ENCODE peak calls at places on chromosome 10, in eight cellular contexts. L is SJSA1; S is osteoblast; I is esophagus squamous epithelium; N is CD8-positive, alpha-beta memory T cell; V is effector memory CD4-positive, alpha-beta T cell; O is A549; U is heart right ventricle. T is an unnamed sample. For H3K9me3, the result is how much of the 10 kb centered on the place peaks cover.

GRCh38 chr10:84244651-84245270 is at the start of gene RGR:
- DNase-seq in S (no peak), U (peak), V (no peak), L (no peak), I (no peak), O (no peak), N (no peak), T (no peak)

GRCh38 chr10:26858707-26859034 is 2.1 kb downstream of the ABI1 start:
- DNase-seq in I (no peak), O (no peak), S (no peak), U (no peak), V (no peak), N (no peak), L (no peak), T (no peak)

GRCh38 chr10:1548596-1548995 is 188.7 kb downstream of the ADARB2 start:
- DNase-seq in O (no peak), I (no peak), S (peak), U (no peak), V (no peak), L (no peak), N (no peak), T (no peak)

GRCh38 chr10:130741901-130742625 is 569.5 kb downstream of the TCERG1L start:
- DNase-seq in U (no peak), O (no peak), V (no peak), I (no peak), L (no peak), S (no peak), N (no peak), T (no peak)

GRCh38 chr10:72276013-72276387 is 2.3 kb downstream of the DDIT4 start:
- DNase-seq in U (no peak), V (peak), S (no peak), I (no peak), O (peak), N (no peak), L (no peak), T (peak)

GRCh38 chr10:94235470-94235869 is 127.3 kb downstream of the NOC3L start:
- DNase-seq in S (no peak), U (no peak), V (no peak), L (no peak), I (no peak), O (no peak), N (no peak), T (no peak)

GRCh38 chr10:78461333-78461732 is 427.7 kb downstream of the RPS24 start:
- DNase-seq in V (no peak), S (no peak), N (no peak), L (no peak), U (no peak), I (no peak), O (no peak), T (no peak)

GRCh38 chr10:73096041-73096451 is 620 bp downstream of the P4HA1 start:
- DNase-seq in I (peak), L (peak), U (peak), V (peak), S (peak), O (peak), N (peak), T (peak)

GRCh38 chr10:43978936-43979335 is 330.3 kb upstream of the ZNF32 start:
- DNase-seq in V (no peak), I (no peak), L (no peak), N (no peak), U (no peak), O (no peak), S (no peak), T (no peak)

GRCh38 chr10:44591911-44592310 is 207.0 kb upstream of the CXCL12 start:
- DNase-seq in I (no peak), L (no peak), S (peak), O (no peak), U (no peak), N (no peak), V (no peak), T (no peak)

GRCh38 chr10:71643904-71644303 is 75.7 kb downstream of the C10orf105 start:
- DNase-seq in L (no peak), S (no peak), V (no peak), U (no peak), N (no peak), O (no peak), I (no peak), T (no peak)

GRCh38 chr10:35448687-35449662 is 112.7 kb downstream of the CCNY start:
- DNase-seq in N (no peak), V (no peak), I (no peak), S (no peak), U (peak), L (no peak), O (no peak), T (peak)

GRCh38 chr10:123996302-123996701 is 97.1 kb downstream of the CHST15 start:
- DNase-seq in I (no peak), L (no peak), N (no peak), V (no peak), U (no peak), S (no peak), O (no peak), T (peak)

GRCh38 chr10:123269675-123270074 is 115.5 kb downstream of the BUB3 start:
- DNase-seq in O (no peak), L (no peak), I (no peak), V (no peak), U (no peak), N (no peak), S (no peak), T (no peak)

GRCh38 chr10:84204610-84205009 is 10.3 kb downstream of the CDHR1 start:
- DNase-seq in O (no peak), N (no peak), L (no peak), I (no peak), V (no peak), U (no peak), S (no peak), T (no peak)

DNA sequence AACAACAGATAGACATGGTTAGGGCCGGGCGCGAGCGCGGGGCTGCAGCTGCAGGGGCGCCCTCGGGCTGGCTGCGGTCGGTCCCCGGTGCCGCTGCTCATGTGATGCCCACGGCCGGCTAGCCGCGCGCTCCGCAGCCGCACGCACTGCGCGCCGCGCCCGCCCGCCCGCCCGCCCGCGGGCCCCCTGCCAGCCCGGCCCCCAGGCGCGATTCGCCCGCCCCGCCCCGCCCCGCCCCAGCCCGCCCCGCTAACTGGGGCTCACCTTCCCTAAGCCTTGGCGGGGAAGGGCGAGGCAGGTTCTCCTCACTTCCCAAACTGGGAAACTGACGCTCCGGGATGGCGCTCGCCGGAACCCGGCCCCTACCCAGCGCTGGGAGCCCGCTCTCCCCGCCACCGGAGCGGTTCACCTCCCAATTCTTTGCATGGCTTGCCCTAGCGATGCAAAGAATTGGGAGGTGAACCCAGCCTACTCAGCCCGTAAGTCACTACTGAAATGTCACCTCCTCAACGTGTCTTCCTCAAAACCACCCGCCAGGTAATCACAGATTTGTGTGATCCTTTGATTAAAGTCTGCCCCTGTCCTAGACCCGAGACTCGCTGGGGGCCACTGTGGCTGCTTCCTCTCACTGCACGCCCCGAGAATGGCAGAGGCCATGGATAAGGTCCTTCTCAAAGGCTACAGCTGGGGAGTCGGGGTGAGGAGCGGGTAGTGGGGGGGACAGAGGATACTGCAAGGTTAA is 162.1 kb downstream of the SH3PXD2A start:
- DNase-seq in I (no peak), O (no peak), V (peak), L (no peak), N (peak), U (no peak), S (peak), T (no peak)
- H3K4me3 ChIP-seq in I (peak), O (peak), V (peak), L (peak), N (peak), U (peak), S (peak), T (peak)

GRCh38 chr10:81733547-81733946 is 141.4 kb upstream of the NRG3 start:
- DNase-seq in V (no peak), I (no peak), O (no peak), N (no peak), S (no peak), U (no peak), L (no peak), T (no peak)
- H3K9me3 ChIP-seq in V (under half), I (under half), O (under half), N (under half), S (under half), U (under half), L (under half), T (under half)

GRCh38 chr10:133231244-133231945 is 1.4 kb downstream of the UTF1 start:
- DNase-seq in O (no peak), L (no peak), U (no peak), N (no peak), I (no peak), S (no peak), V (no peak), T (no peak)
- H3K4me3 ChIP-seq in O (no peak), L (no peak), U (no peak), N (no peak), I (peak), S (no peak), V (no peak), T (no peak)

GRCh38 chr10:23367896-23368685 is 23.5 kb upstream of the C10orf67 start:
- DNase-seq in N (no peak), L (no peak), U (no peak), S (no peak), O (no peak), I (no peak), V (no peak), T (no peak)
- H3K9me3 ChIP-seq in N (under half), L (under half), U (under half), S (under half), O (under half), I (under half), V (under half), T (under half)

GRCh38 chr10:129035052-129035805 is 431.8 kb upstream of the MGMT start:
- DNase-seq in O (no peak), I (no peak), V (no peak), L (no peak), S (no peak), U (no peak), N (peak), T (no peak)
- H3K4me3 ChIP-seq in O (no peak), I (peak), V (peak), L (no peak), S (no peak), U (no peak), N (peak), T (no peak)

GRCh38 chr10:37225163-37225562 is 99.8 kb downstream of the ANKRD30A start:
- DNase-seq in U (no peak), I (no peak), L (no peak), S (no peak), O (peak), N (no peak), V (no peak), T (no peak)

GRCh38 chr10:37222046-37222445 is 96.6 kb downstream of the ANKRD30A start:
- DNase-seq in S (no peak), I (no peak), U (no peak), V (no peak), O (no peak), L (no peak), N (no peak), T (no peak)

DNA sequence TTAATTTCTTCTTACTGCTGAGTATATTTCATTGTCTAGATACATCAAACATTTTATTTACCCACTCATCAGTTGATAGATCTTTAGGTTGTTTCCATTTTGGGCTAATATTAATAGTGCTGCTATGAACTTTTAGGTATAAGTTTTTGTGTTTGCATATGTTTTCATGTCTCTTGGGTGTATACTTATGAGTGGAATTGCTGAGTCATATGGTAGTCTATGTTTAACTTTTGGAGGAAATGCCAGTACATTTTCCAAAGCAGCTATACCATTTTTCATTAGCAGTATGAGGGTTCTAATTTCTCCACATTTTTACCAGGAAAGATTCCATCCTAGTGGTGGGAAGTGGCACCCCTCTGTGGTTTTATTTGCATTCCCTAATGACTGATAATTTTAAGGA is 101.1 kb downstream of the ANKRD30A start:
- DNase-seq in N (no peak), V (no peak), I (no peak), S (no peak), O (peak), L (no peak), U (no peak), T (no peak)
- H3K9me3 ChIP-seq in N (under half), V (under half), I (under half), S (under half), O (under half), L (under half), U (under half), T (under half)

GRCh38 chr10:61995093-61995492 is 93.6 kb downstream of the ARID5B start:
- DNase-seq in V (no peak), O (no peak), N (no peak), I (no peak), U (no peak), S (no peak), L (no peak), T (no peak)

GRCh38 chr10:61994404-61995031 is 93.0 kb downstream of the ARID5B start:
- DNase-seq in V (no peak), O (no peak), S (no peak), L (no peak), I (no peak), U (no peak), N (no peak), T (no peak)

GRCh38 chr10:61992059-61992460 is 90.6 kb downstream of the ARID5B start:
- DNase-seq in S (peak), L (no peak), U (no peak), I (no peak), O (no peak), N (no peak), V (no peak), T (peak)

GRCh38 chr10:61993676-61994401 is 92.3 kb downstream of the ARID5B start:
- DNase-seq in S (no peak), L (no peak), U (no peak), O (no peak), V (no peak), N (no peak), I (no peak), T (no peak)

DNA sequence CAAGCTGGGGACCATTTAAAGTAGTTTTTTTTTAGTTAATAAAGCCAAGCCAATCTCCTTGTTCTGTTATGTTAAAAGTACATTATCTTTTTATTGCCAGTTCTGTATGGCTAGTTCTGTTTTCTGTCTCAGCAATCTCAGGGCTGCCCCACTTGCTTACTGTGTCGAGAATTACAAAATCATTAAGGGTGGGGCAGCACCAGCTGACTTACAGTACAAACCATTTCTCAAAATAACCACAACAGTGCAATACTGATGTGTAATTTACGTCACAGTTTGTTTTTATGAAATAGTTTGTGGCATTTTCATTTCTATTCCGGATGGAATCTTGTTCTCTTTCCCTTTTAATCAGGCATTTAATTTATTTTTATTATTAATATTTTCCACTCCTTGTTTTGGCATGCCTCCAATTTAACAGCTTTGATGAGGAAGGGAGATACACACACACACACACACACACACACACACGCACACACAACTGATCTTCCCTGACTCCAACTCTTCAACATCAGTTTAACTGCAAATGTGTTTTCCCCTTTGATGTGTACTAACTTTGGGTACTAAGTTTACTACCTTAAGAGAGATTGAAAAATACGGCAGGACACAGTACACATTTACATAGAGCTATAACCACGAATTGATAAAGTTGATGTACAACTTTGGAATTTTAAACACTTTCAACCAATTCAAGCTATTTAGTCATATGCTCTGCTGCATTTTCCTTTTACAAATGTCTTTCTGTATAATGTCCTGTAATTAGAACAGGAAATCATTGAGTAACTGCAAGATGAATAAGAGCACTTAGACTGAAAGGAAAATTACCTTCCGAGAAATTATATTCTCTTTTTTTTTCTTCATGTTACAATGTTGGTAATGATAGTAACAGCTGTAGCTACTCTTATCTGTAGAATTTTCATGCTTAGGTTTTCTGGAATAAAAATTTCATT is 91.5 kb downstream of the ARID5B start:
- DNase-seq in S (peak), O (peak), I (no peak), L (peak), U (no peak), V (peak), N (peak), T (peak)
- H3K4me3 ChIP-seq in S (peak), O (no peak), I (peak), L (no peak), U (peak), V (peak), N (peak), T (no peak)

GRCh38 chr10:47358457-47358856 is 10.3 kb downstream of the RBP3 start:
- DNase-seq in L (no peak), O (no peak), V (no peak), U (no peak), S (peak), I (no peak), N (no peak), T (no peak)
- H3K9me3 ChIP-seq in L (under half), O (under half), V (under half), U (under half), S (under half), I (under half), N (under half), T (under half)

GRCh38 chr10:133294189-133294588 is 14.5 kb downstream of the TUBGCP2 start:
- DNase-seq in O (no peak), L (no peak), U (no peak), V (no peak), I (no peak), S (no peak), N (no peak), T (no peak)
- H3K4me3 ChIP-seq in O (no peak), L (no peak), U (no peak), V (no peak), I (no peak), S (no peak), N (no peak), T (no peak)

DNA sequence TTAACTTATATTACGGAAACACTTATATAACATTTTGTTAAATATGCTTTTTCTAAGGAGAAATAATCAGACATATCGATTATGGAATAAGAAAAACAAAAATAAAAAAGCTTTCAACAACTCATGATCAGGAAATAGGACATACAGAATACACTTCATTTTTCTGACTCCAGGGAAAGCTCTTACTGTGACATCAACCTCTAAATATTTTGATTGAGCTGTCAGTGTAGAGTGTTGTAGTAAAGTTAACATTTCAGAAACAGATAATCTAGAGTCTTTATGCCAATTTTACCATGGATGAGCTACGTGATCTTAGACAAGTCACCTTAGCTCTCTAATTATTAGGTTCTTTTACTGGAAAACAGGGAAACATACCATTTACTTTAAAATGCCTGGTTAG is 218.9 kb upstream of the SORCS1 start:
- DNase-seq in L (no peak), O (no peak), S (no peak), V (no peak), U (no peak), N (no peak), I (no peak), T (no peak)
- H3K9me3 ChIP-seq in L (under half), O (under half), S (under half), V (under half), U (under half), N (under half), I (under half), T (under half)